ENCODE peak calls at places on chromosome 20, in five cellular contexts. O is IMR-90, V is upper lobe of left lung, B is right atrium auricular region, J is GM23338. M is an unnamed sample.

GRCh38 chr20:25050501-25051350 is 7.2 kb downstream of the ACSS1 start:
- DNase-seq in O (no peak), V (no peak), B (no peak), J (no peak), M (peak)

GRCh38 chr20:19757487-19757972 is 528 bp upstream of the RIN2 start:
- DNase-seq in O (peak), V (peak), B (peak), J (peak), M (peak)

GRCh38 chr20:13301596-13301995 is 80.5 kb downstream of the ISM1 start:
- DNase-seq in O (no peak), V (no peak), B (no peak), J (no peak), M (no peak)

GRCh38 chr20:25325997-25326396 is 64.6 kb downstream of the ABHD12 start:
- DNase-seq in O (no peak), V (no peak), B (no peak), J (no peak), M (no peak)

GRCh38 chr20:61140576-61140975 is 111.5 kb upstream of the CDH4 start:
- DNase-seq in O (no peak), V (no peak), B (no peak), J (no peak), M (no peak)

GRCh38 chr20:38573381-38573780 is 7.6 kb upstream of the ADIG start:
- DNase-seq in O (no peak), V (no peak), B (no peak), J (no peak), M (no peak)

GRCh38 chr20:59708326-59708725 is 104.0 kb downstream of the PHACTR3 start:
- DNase-seq in O (no peak), V (no peak), B (no peak), J (no peak), M (no peak)

GRCh38 chr20:35845561-35845960 is 73.7 kb downstream of the PHF20 start:
- DNase-seq in O (peak), V (no peak), B (no peak), J (no peak), M (no peak)

GRCh38 chr20:44702776-44703175 is 12.4 kb upstream of the CCN5 start:
- DNase-seq in O (peak), V (peak), B (peak), J (no peak), M (no peak)

GRCh38 chr20:6768228-6769185 is 1.0 kb downstream of the BMP2 start:
- DNase-seq in O (peak), V (peak), B (peak), J (peak), M (no peak)

GRCh38 chr20:43537921-43538854 is 20.6 kb upstream of the SGK2 start:
- DNase-seq in O (peak), V (no peak), B (peak), J (peak), M (peak)

GRCh38 chr20:17873410-17874270 is 95.0 kb downstream of the SNX5 start:
- DNase-seq in O (peak), V (peak), B (peak), J (peak), M (no peak)

GRCh38 chr20:4519530-4519929 is 202.2 kb upstream of the PRND start:
- DNase-seq in O (no peak), V (no peak), B (no peak), J (peak), M (no peak)

GRCh38 chr20:33601861-33602260 is 60.3 kb upstream of the C20orf144 start:
- DNase-seq in O (no peak), V (no peak), B (no peak), J (no peak), M (no peak)

GRCh38 chr20:40506567-40506966 is 182.5 kb downstream of the MAFB start:
- DNase-seq in O (peak), V (peak), B (peak), J (no peak), M (no peak)

GRCh38 chr20:62952373-62953166 is at the start of gene SLC17A9:
- DNase-seq in O (peak), V (peak), B (peak), J (peak), M (peak)

GRCh38 chr20:31691646-31692275 is 30.9 kb downstream of the BCL2L1 start:
- DNase-seq in O (peak), V (no peak), B (no peak), J (peak), M (no peak)

GRCh38 chr20:45098096-45098773 is 2.7 kb downstream of the KCNS1 start:
- DNase-seq in O (no peak), V (peak), B (no peak), J (peak), M (no peak)

GRCh38 chr20:2984956-2985661 is 58.3 kb upstream of the GNRH2 start:
- DNase-seq in O (peak), V (no peak), B (no peak), J (no peak), M (no peak)

GRCh38 chr20:62812181-62812906 is 4.5 kb upstream of the COL9A3 start:
- DNase-seq in O (no peak), V (peak), B (no peak), J (no peak), M (no peak)

GRCh38 chr20:61120595-61121515 is 131.2 kb upstream of the CDH4 start:
- DNase-seq in O (peak), V (no peak), B (no peak), J (peak), M (no peak)

GRCh38 chr20:63216849-63217471 is 1.0 kb upstream of the YTHDF1 start:
- DNase-seq in O (no peak), V (no peak), B (no peak), J (peak), M (no peak)

GRCh38 chr20:2814587-2815051 is at the start of gene C20orf141:
- DNase-seq in O (peak), V (no peak), B (no peak), J (no peak), M (no peak)

GRCh38 chr20:64157878-64158277 is 6.4 kb upstream of the MYT1 start:
- DNase-seq in O (no peak), V (no peak), B (no peak), J (no peak), M (no peak)

DNA sequence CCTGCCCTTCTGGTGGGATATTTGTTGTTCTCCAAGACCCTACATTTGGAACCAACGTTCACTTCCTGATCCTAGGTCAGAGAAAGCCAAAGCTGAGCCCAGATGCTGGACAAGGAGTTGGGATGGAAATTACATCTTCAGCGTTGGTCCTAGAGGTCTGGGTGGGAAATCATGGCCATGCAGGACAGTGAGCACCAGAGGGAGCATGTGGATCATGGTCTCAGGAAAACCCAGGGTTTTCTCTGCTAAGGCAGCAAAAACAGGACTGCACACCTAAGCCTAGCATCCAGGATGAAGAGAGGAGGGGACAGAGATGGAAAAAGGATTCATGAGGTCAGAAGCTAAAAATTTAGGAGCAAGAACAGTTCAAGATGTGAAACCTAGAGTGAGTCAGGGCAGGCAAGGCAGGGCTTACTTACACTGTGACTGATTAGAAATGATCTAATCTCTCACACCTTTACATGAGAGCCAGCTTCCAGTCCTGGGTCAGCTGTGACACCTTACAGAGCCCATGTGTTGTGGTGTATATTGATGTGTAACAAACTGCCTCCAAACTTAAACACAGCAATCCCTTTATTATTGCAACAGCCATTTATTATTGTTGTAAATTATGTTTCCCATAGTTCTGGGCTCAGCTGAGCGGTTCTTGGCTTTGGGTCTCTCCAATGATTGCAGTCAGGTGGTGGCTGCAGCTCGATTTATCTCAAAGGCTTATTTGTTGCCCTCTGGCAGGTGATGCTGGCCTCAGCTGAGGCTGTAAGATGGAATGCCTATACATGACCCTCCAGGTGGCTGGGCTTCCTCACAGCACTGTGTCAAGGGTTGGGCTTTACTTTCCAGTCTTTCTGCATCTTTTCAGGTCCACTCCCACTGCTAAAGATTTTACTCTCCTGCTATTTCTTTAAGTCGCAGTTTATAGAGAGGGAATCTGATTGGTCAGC is 6.5 kb downstream of the C20orf202 start:
- DNase-seq in O (peak), V (no peak), B (no peak), J (peak), M (no peak)
- TF ChIP-seq CTCF in O (peak), V (no peak), B (peak), J (peak), M (no peak)

GRCh38 chr20:48701702-48702101 is 126.1 kb downstream of the PREX1 start:
- DNase-seq in O (no peak), V (no peak), B (no peak), J (no peak), M (no peak)

GRCh38 chr20:48695738-48696137 is 132.1 kb downstream of the PREX1 start:
- DNase-seq in O (no peak), V (no peak), B (no peak), J (no peak), M (no peak)

GRCh38 chr20:48697845-48698491 is 129.8 kb downstream of the PREX1 start:
- DNase-seq in O (peak), V (no peak), B (no peak), J (no peak), M (no peak)

GRCh38 chr20:48695255-48695654 is 132.5 kb downstream of the PREX1 start:
- DNase-seq in O (no peak), V (no peak), B (no peak), J (no peak), M (no peak)

GRCh38 chr20:48698507-48699267 is 129.1 kb downstream of the PREX1 start:
- DNase-seq in O (no peak), V (no peak), B (no peak), J (peak), M (no peak)
- TF ChIP-seq CTCF in O (no peak), V (no peak), B (no peak), J (peak), M (no peak)

GRCh38 chr20:47232518-47232917 is 124.0 kb downstream of the ZMYND8 start:
- DNase-seq in O (no peak), V (no peak), B (no peak), J (no peak), M (no peak)

GRCh38 chr20:47228654-47229053 is 127.8 kb downstream of the ZMYND8 start:
- DNase-seq in O (no peak), V (no peak), B (no peak), J (no peak), M (no peak)

GRCh38 chr20:47230811-47231256 is 125.7 kb downstream of the ZMYND8 start:
- DNase-seq in O (peak), V (no peak), B (no peak), J (no peak), M (no peak)

GRCh38 chr20:47233333-47234188 is 122.9 kb downstream of the ZMYND8 start:
- DNase-seq in O (peak), V (no peak), B (no peak), J (no peak), M (no peak)

GRCh38 chr20:47231382-47232042 is 125.0 kb downstream of the ZMYND8 start:
- DNase-seq in O (peak), V (no peak), B (no peak), J (no peak), M (no peak)
- TF ChIP-seq CTCF in O (peak), V (no peak), B (no peak), J (no peak), M (no peak)

GRCh38 chr20:37222086-37222485 is 39.5 kb downstream of the GHRH start:
- DNase-seq in O (no peak), V (no peak), B (no peak), J (no peak), M (no peak)

GRCh38 chr20:37220255-37220654 is 40.9 kb upstream of the MROH8 start:
- DNase-seq in O (no peak), V (no peak), B (no peak), J (no peak), M (no peak)

GRCh38 chr20:37218976-37219375 is 39.6 kb upstream of the MROH8 start:
- DNase-seq in O (no peak), V (no peak), B (no peak), J (no peak), M (no peak)

GRCh38 chr20:37220796-37221195 is 40.8 kb downstream of the GHRH start:
- DNase-seq in O (no peak), V (no peak), B (no peak), J (peak), M (no peak)

GRCh38 chr20:37218431-37218830 is 39.1 kb upstream of the MROH8 start:
- DNase-seq in O (no peak), V (no peak), B (no peak), J (no peak), M (no peak)
- TF ChIP-seq CTCF in O (no peak), V (no peak), B (no peak), J (no peak), M (no peak)

DNA sequence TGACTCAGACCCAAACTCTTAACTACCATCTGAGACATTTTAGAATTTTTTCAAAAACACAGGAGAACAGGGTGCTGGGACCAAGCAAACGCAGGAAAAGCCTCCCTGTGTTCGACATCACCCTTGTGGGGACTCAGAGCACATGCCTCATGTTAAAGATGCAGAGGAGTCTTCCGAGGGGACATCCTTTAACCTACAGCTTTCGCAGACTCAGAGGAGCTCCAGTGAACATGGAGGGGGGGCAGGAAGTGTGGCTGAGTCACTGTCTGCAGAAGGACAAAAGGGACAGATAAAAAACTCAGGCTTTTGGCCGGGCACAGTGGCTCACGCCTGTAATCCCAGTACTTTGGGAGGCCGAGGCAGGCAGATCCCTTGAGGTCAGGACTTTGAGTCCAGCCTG is 15.1 kb downstream of the BMP7 start:
- DNase-seq in O (no peak), V (no peak), B (no peak), J (peak), M (no peak)
- TF ChIP-seq CTCF in O (no peak), V (no peak), B (no peak), J (no peak), M (no peak)

DNA sequence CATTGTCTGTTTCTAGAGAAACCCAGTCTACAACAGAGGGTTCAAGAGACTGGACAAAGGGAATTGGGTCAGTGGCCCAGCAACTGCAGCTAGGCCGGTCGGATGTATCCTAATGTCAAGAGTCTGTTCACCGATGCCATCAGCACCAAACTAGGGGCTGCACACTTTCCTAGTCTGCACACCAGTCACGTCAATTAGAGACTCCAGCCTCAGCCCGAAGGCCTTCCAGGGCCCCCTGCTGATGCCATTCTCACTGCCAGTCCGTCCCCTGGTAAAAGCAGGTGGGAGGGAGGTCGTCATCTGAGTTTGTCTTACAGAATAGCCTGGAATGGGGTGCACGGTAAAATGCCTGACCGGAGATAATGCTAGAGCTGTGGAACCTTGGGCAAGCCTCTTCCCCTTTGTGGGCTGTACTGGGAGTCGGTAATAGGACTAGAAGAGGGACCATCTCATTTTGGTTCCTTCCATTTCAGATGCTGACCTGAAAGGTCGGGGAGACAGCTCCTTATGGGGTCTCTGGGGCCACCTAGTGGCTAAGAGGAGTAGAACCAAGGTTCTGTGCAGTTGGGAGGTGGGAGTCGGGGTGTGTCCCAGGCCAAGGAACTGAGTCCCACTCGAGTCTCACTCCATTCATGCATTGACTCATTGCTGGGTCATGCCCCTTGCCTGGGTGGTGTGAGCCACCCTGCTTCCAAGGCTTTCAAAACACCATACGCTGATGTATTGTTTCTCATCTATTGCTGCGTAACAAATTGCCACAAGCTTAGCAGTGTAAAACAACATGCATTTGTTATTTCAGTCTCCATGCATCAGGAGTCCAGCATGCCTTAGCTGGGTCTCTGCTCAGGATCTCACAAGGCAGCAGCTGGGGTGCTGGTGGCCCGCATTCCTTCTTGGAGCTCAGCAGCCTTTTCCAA is 5.1 kb downstream of the SOX12 start:
- DNase-seq in O (peak), V (no peak), B (no peak), J (peak), M (peak)
- TF ChIP-seq CTCF in O (peak), V (peak), B (peak), J (peak), M (peak)

GRCh38 chr20:46708172-46708860 is 1.1 kb upstream of the SLC2A10 start:
- DNase-seq in O (no peak), V (no peak), B (no peak), J (peak), M (no peak)
- TF ChIP-seq CTCF in O (no peak), V (no peak), B (no peak), J (peak), M (no peak)